ENCODE peak calls at places on chromosome 17, in four cellular contexts. O, S, Q and H are unnamed samples.

GRCh38 chr17:70208825-70209555 is 39.7 kb downstream of the KCNJ2 start:
- DNase-seq in O (no peak), Q (no peak), S (no peak), H (no peak)

GRCh38 chr17:48016112-48016511 is 21.5 kb downstream of the COPZ2 start:
- DNase-seq in Q (no peak), O (no peak), S (no peak), H (no peak)

GRCh38 chr17:58587713-58588117 is 73.3 kb upstream of the MTMR4 start:
- DNase-seq in S (peak; percentile 73), Q (peak; percentile 88), O (peak; percentile 64), H (peak; percentile 32)

GRCh38 chr17:38466346-38467315 is 38.4 kb downstream of the ARHGAP23 start:
- DNase-seq in O (no peak), S (no peak), Q (no peak), H (no peak)

GRCh38 chr17:17856386-17856785 is 19.6 kb upstream of the SREBF1 start:
- DNase-seq in O (no peak), Q (no peak), S (no peak), H (no peak)

GRCh38 chr17:14359251-14359939 is 58.5 kb downstream of the HS3ST3B1 start:
- DNase-seq in O (no peak), S (no peak), Q (no peak), H (no peak)

GRCh38 chr17:47192549-47192948 is 3.5 kb upstream of the CDC27 start:
- DNase-seq in O (no peak), S (no peak), Q (no peak), H (no peak)

GRCh38 chr17:8375738-8376259 is 705 bp downstream of the KRABD2 start:
- DNase-seq in S (no peak), Q (no peak), O (no peak), H (no peak)

GRCh38 chr17:58508341-58509067 is 5.9 kb downstream of the MTMR4 start:
- DNase-seq in Q (no peak), S (no peak), O (no peak), H (no peak)

GRCh38 chr17:72031219-72031906 is 89.5 kb upstream of the SOX9 start:
- DNase-seq in S (no peak), Q (peak; percentile 63), O (no peak), H (no peak)

GRCh38 chr17:61314368-61315078 is 85.1 kb upstream of the TBX2 start:
- DNase-seq in S (no peak), Q (peak; percentile 69), O (no peak), H (no peak)

GRCh38 chr17:57106107-57106835 is 21.2 kb downstream of the AKAP1 start:
- DNase-seq in S (peak; percentile 30), O (peak; percentile 64), Q (peak; percentile 52), H (no peak)

GRCh38 chr17:10286324-10286723 is 86.5 kb downstream of the MYH13 start:
- DNase-seq in Q (no peak), S (no peak), O (no peak), H (no peak)

GRCh38 chr17:45320931-45321461 is 4.2 kb upstream of the MAP3K14 start:
- DNase-seq in Q (no peak), O (peak; percentile 85), S (peak; percentile 77), H (no peak)

GRCh38 chr17:57044976-57045867 is 39.8 kb upstream of the AKAP1 start:
- DNase-seq in O (no peak), S (no peak), Q (peak; percentile 63), H (no peak)

GRCh38 chr17:47106130-47106529 is 83.0 kb downstream of the CDC27 start:
- DNase-seq in O (no peak), S (peak; percentile 22), Q (no peak), H (no peak)

GRCh38 chr17:11922634-11923033 is 74.6 kb downstream of the ZNF18 start:
- DNase-seq in S (peak; percentile 12), O (no peak), Q (no peak), H (no peak)
- H3K9ac ChIP-seq in S (no peak overlapping the region), O (no peak overlapping the region), Q (no peak overlapping the region), H (no peak overlapping the region)

DNA sequence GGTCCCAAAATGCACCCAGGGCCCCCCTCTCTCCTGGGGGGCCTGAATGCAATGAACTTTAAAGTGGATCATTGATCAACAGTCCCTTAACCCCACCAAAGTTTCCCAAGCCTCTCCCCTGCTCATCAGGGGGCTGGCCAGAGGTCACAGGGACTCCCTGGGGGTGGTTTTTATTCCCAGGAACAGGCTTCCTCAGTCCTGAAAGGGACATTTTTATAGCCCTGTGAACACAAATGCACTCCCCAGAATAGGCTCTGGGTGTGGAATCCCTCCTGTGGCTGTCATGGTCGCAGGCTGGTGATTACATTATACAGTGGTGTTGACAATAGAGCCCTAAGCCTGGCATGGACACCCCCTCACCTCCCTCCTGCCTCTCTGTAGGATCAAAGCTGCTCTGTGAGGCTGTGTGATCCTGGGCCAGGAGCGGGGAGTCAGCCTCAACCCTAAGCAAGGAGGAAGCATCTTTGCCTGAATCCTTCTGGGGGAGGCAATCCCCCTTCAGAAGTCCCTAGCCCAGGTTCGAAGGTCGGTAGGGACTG is 1.4 kb upstream of the CA4 start:
- DNase-seq in O (no peak), S (no peak), Q (peak; percentile 20), H (no peak)
- TF ChIP-seq YY1 in O (no peak), S (no peak), Q (no peak), H (no peak)

GRCh38 chr17:50689956-50690886 is 17.5 kb downstream of the ANKRD40 start:
- DNase-seq in Q (peak; percentile 67), O (no peak), S (no peak), H (no peak)

GRCh38 chr17:50691550-50692447 is 15.9 kb downstream of the ANKRD40 start:
- DNase-seq in S (no peak), Q (no peak), O (no peak), H (no peak)

GRCh38 chr17:50693041-50693682 is 14.6 kb downstream of the ANKRD40 start:
- DNase-seq in O (no peak), S (no peak), Q (no peak), H (no peak)

GRCh38 chr17:50690887-50691549 is 16.7 kb downstream of the ANKRD40 start:
- DNase-seq in O (no peak), Q (no peak), S (no peak), H (no peak)

DNA sequence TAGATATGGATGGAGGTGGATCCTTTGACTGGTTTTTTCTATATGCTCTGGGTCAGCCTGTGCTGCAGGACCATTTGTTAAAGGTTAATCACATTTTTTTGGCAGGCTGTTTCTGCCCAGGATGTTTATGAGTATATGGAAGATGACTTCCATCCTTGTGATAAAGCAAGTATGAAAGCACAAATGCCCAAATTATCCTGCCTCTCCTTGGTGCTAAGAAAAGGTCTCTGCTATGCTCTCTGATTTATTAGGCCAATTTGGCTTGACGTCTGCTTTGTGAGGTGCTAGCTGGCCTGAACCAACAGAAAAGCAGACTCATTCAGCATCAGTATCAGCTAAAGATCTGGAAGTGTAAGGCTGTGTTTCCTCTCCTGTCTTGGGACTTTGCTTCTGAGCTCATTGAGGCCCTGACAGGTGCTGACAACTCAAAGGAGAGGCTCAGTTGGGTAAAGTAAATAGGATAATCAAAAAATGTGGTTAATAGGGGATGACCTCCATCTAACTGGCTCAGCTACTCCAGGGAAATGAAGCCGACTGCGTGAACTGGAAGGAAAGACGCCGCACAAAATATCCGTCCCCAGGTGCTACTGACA is 15.2 kb downstream of the ANKRD40 start:
- DNase-seq in Q (no peak), O (no peak), S (no peak), H (no peak)
- H3K9ac ChIP-seq in Q (no peak overlapping the region), O (peak overlapping the region; percentile 18), S (no peak overlapping the region), H (no peak overlapping the region)

DNA sequence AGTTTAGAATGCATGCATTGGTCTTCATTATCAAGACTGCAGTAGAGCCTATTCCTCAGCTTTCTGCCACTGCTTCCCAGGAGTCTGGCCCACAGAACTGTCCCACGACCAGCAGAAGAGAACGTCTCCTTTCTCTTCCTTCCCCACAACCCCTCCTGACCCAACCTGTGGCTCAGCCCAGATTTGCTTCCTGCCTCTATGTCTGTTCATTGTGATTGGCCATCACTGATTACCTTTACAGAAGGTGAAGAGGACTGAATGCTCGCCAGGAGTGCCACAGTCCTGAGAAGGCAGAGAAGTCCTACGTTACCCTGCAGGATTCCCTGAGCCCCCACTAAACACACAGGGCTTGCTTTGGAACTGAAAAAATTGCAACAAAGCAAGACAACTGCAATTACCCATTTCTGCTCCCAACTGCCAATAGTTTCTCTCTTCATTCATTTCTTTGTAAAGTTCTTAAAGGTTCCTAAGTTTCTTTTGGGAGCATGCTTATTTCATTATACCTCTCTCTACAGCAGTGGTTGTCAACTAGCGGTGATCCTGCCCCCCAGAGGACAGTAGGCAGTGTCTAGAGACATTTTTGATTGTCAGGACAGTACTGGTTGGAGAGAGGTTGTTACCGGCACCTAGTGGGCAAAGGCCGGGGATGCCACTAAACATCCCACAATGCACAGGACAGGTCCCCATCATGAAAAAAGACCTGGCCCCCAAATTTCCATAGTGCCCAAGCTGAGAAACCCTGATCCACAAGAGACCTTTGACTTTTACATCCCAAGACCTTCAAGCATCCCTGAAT is 4.5 kb upstream of the NAT9 start:
- DNase-seq in O (peak; percentile 61), Q (peak; percentile 81), S (peak; percentile 65), H (peak; percentile 40)
- TF ChIP-seq YY1 in O (peak; percentile 67), Q (no peak), S (no peak), H (no peak)

GRCh38 chr17:73311781-73312641 is at the start of gene CDC42EP4:
- DNase-seq in Q (peak; percentile 98), S (peak; percentile 93), O (peak; percentile 89), H (peak; percentile 80)
- H3K9ac ChIP-seq in Q (peak within 1 kb of the TSS; percentile 98), S (peak within 1 kb of the TSS; percentile 72), O (peak within 1 kb of the TSS; percentile 96), H (peak within 1 kb of the TSS; percentile 96)

DNA sequence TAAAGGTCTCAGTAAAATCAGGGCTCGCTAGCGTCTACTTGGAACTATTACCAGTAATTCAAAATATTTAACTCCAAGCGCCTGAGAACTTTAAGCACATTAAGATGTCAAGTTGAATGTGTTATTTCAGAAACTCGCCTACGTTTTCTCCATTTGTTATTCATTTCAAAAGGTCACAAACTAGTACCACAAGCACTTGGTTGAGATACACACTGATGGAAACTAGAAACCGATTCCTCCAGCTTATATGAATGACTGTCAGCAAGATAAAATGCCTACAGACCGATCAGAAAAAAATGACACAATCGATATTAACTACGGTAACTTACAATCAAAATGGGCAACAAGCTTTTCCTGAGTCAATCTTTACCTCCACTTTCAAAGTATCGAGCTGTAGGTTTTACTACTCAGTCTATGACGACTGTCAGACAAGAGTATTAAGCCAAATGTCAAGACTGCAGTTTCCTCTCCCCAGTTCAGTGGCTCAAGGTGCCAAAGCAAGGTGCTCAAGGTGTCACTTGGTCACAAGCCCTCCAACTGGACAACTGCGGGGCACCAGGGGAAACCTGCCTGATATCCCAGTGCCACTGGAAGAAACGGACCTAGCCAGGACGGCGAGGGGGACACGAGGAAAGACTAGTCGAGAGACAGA is 694 bp downstream of the SRP68 start:
- DNase-seq in Q (no peak), S (peak; percentile 33), O (no peak), H (no peak)
- TF ChIP-seq YY1 in Q (no peak), S (no peak), O (no peak), H (no peak)

DNA sequence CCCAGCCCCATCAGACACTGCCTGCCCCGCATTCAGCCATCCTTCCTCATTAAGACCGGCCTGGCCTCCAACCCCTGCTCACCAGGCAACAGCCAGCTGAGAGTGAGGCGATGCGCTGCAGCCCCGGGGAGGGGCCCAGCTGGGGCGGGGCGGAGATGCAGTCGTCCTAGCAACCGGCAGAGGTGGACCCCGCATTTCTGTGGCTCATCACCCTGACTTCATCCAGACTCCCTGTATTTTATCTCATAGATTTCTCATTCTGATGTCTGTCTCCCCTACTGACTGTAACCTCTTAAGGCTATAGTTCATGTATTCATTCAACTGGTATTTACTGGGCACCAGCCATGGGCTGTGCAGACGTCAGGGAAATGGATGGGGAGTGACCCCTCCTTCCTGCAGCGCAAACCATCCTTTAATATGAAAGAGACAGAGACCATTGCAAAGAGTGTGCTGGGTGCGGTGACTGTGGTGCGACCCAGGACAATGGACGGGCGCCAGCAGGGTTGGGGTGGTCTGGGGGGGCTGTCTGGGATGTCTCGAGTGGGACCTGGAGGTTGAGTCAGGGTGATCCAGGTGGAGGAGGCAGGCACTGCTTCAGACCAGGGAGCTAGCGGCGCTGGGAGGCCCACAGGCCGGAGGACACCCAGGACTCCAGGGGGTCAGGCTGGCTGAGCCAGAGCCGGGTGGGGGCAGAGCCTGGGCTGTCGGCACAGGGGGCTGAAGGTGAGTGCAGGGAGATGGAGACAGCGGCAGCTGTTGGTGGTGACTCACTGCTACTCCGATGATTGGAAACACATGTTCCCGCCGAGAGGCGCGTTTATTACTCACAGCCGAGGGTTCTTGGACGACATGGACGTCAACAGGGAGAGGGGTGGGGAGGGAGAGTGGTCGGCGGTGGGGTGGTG is 10.5 kb upstream of the TIMP2 start:
- DNase-seq in O (no peak), S (peak; percentile 23), Q (peak; percentile 97), H (no peak)
- H3K9ac ChIP-seq in O (peak overlapping the region; percentile 33), S (no peak overlapping the region), Q (peak overlapping the region; percentile 73), H (no peak overlapping the region)